ENCODE peak calls at places on chromosomes 5 and 9, in seven cellular contexts. P, J, K, O, L, H and M are unnamed samples.

GRCh38 chr9:37083654-37084053 is 36.7 kb upstream of the ZCCHC7 start:
- DNase-seq in P (no peak), J (no peak), K (peak), O (no peak), L (no peak), H (no peak), M (no peak)

GRCh38 chr9:89477811-89478583 is 19.9 kb downstream of the SEMA4D start:
- DNase-seq in P (no peak), J (no peak), K (peak), O (no peak), L (no peak), H (peak), M (no peak)

GRCh38 chr5:38403407-38403806 is 145.0 kb downstream of the EGFLAM start:
- DNase-seq in P (peak), J (no peak), K (no peak), O (no peak), L (no peak), H (no peak), M (no peak)

GRCh38 chr5:132998553-132998952 is 27.8 kb downstream of the ZCCHC10 start:
- DNase-seq in P (no peak), J (no peak), K (no peak), O (no peak), L (no peak), H (no peak), M (no peak)

GRCh38 chr5:78627766-78628165 is 20.8 kb downstream of the LHFPL2 start:
- DNase-seq in P (peak), J (no peak), K (no peak), O (no peak), L (no peak), H (no peak), M (no peak)

GRCh38 chr9:106707291-106707690 is 155.7 kb upstream of the ZNF462 start:
- DNase-seq in P (no peak), J (no peak), K (no peak), O (no peak), L (no peak), H (no peak), M (no peak)

GRCh38 chr9:127170652-127171051 is 48.2 kb upstream of the ANGPTL2 start:
- DNase-seq in P (no peak), J (no peak), K (no peak), O (no peak), L (no peak), H (peak), M (no peak)

GRCh38 chr5:77876862-77877502 is 100.8 kb upstream of the TBCA start:
- DNase-seq in P (no peak), J (no peak), K (no peak), O (no peak), L (no peak), H (no peak), M (no peak)

GRCh38 chr9:40926404-40927259 is 201.8 kb downstream of the FOXD4L6 start:
- DNase-seq in P (no peak), J (no peak), K (no peak), O (no peak), L (no peak), H (no peak), M (no peak)

GRCh38 chr9:132151118-132151517 is 10.7 kb upstream of the NTNG2 start:
- DNase-seq in P (no peak), J (no peak), K (no peak), O (no peak), L (no peak), H (no peak), M (no peak)

GRCh38 chr5:128407956-128408355 is 130.1 kb downstream of the FBN2 start:
- DNase-seq in P (no peak), J (no peak), K (no peak), O (no peak), L (no peak), H (no peak), M (no peak)

GRCh38 chr9:112891521-112891920 is 845 bp upstream of the SLC46A2 start:
- DNase-seq in P (no peak), J (no peak), K (no peak), O (no peak), L (no peak), H (no peak), M (no peak)

GRCh38 chr9:132125361-132125760 is 36.5 kb upstream of the NTNG2 start:
- DNase-seq in P (no peak), J (no peak), K (no peak), O (no peak), L (no peak), H (no peak), M (no peak)

GRCh38 chr5:123089971-123090640 is 1.1 kb downstream of the PRDM6 start:
- DNase-seq in P (peak), J (no peak), K (no peak), O (peak), L (peak), H (peak), M (no peak)

GRCh38 chr5:154199263-154199662 is 8.7 kb downstream of the GALNT10 start:
- DNase-seq in P (no peak), J (peak), K (no peak), O (no peak), L (no peak), H (no peak), M (no peak)

GRCh38 chr5:157963244-157963643 is 104.3 kb upstream of the CLINT1 start:
- DNase-seq in P (no peak), J (no peak), K (no peak), O (no peak), L (no peak), H (no peak), M (no peak)

GRCh38 chr5:7269591-7270274 is 126.2 kb upstream of the ADCY2 start:
- DNase-seq in P (no peak), J (no peak), K (no peak), O (no peak), L (no peak), H (no peak), M (no peak)
- TF ChIP-seq CTCF in P (no peak), J (no peak), K (no peak), O (no peak), L (no peak), H (no peak), M (no peak)

GRCh38 chr5:175870820-175871447 is 444 bp upstream of the CPLX2 start:
- DNase-seq in P (peak), J (no peak), K (no peak), O (no peak), L (no peak), H (no peak), M (no peak)

GRCh38 chr5:175868348-175868723 is 3.0 kb upstream of the CPLX2 start:
- DNase-seq in P (no peak), J (no peak), K (no peak), O (no peak), L (no peak), H (no peak), M (no peak)

GRCh38 chr5:175866377-175866907 is 4.9 kb upstream of the CPLX2 start:
- DNase-seq in P (no peak), J (peak), K (no peak), O (no peak), L (no peak), H (no peak), M (no peak)

GRCh38 chr5:175868996-175869638 is 2.3 kb upstream of the CPLX2 start:
- DNase-seq in P (no peak), J (no peak), K (no peak), O (no peak), L (no peak), H (no peak), M (no peak)

GRCh38 chr5:175867587-175868347 is 3.6 kb upstream of the CPLX2 start:
- DNase-seq in P (peak), J (peak), K (peak), O (no peak), L (no peak), H (no peak), M (no peak)
- TF ChIP-seq CTCF in P (peak), J (peak), K (peak), O (no peak), L (no peak), H (no peak), M (no peak)

GRCh38 chr5:137344723-137345322 is 154.3 kb downstream of the SPOCK1 start:
- DNase-seq in P (peak), J (peak), K (peak), O (no peak), L (no peak), H (peak), M (no peak)
- TF ChIP-seq CTCF in P (peak), J (peak), K (peak), O (peak), L (peak), H (peak), M (no peak)

DNA sequence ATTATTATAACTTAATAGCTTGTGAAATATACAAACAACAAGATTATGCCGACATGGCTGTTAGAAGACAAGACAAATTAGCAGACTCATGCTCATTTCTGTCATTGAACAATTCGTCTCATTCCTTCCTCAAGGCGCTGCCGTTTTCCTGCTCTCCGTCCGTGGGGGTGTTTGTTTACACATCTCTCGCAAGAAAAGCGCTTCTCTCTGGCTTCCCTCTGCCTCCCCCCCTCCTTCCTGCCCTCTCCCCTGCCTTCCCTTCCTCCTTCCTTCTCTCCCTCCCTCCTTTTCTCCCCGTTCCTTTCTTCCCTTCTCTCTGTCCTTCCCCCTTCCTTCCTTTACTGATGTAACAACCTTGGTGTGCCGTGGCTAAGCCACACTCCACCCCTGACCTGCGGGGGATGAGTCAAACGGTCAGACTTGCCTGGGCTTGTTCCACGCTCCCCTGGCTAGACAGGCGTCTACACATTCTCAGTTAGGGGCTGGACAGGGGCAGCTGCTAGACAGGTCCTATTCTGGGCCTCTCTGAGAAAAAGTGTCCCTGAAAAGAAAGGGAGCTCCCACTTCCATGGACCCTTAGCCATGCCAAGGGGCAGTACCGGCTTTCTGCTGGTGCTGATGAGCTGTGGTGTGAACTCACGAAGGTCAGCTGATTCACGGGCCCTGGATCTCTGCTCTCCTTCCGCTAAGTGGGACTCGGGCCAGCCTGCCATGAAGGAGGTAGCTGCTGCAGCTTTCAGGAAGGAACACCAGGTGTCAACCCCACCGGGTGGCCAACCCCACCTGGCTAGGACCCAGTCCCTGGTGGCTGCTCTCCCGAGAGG is 32.0 kb upstream of the SPTLC1 start:
- DNase-seq in P (peak), J (no peak), K (no peak), O (no peak), L (no peak), H (peak), M (no peak)
- TF ChIP-seq CTCF in P (no peak), J (no peak), K (no peak), O (no peak), L (no peak), H (no peak), M (no peak)

DNA sequence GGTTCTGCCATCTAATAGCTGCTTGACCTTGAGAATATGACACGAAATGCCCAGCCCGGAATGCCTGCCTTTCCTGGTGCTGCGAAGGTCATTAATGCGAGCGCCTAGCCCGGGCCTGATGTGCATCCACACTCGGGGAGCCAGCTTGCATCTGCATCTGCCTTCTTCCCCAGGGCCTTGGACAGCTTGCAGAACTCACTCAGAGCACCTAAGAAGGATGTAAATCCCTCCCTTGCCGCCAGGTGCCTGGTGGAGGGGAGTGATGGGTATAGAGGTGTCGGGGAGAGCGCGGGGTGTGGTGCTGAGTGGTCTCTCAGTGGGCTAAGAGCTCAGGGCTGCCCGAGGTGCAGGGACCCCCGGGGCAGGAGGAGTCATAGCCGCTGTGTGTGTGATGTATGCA is 127.2 kb downstream of the MRPL36 start:
- DNase-seq in P (peak), J (no peak), K (no peak), O (no peak), L (no peak), H (no peak), M (no peak)
- TF ChIP-seq CTCF in P (peak), J (no peak), K (no peak), O (no peak), L (no peak), H (no peak), M (no peak)

GRCh38 chr9:91775708-91776028 is 174.4 kb downstream of the ROR2 start:
- DNase-seq in P (no peak), J (no peak), K (no peak), O (no peak), L (no peak), H (no peak), M (no peak)
- TF ChIP-seq CTCF in P (no peak), J (no peak), K (no peak), O (peak), L (no peak), H (no peak), M (no peak)

DNA sequence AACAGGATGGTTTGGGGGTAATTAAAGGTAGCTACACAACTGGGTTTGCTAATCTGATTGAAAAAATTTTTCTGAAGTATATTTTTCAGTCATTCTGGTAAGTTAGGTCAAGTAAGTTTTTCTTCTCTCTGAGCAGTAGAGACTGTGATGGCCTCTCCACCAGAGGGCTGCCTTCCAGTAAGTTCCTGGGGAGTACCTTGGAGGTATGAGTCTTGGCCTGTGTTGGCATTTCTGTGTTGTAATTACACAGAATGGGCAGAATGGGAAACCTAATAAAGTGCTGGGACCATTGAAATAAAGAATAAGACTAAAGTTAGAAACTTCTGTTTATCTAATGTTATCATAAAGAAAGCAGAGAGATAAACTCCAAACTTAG is 430.8 kb downstream of the ARHGEF28 start:
- DNase-seq in P (peak), J (peak), K (peak), O (no peak), L (no peak), H (no peak), M (no peak)
- TF ChIP-seq CTCF in P (peak), J (peak), K (peak), O (no peak), L (peak), H (no peak), M (no peak)

GRCh38 chr5:160479926-160480325 is 58.3 kb downstream of the PTTG1 start:
- DNase-seq in P (no peak), J (no peak), K (no peak), O (no peak), L (no peak), H (no peak), M (no peak)

GRCh38 chr5:160479220-160479619 is 57.6 kb downstream of the PTTG1 start:
- DNase-seq in P (no peak), J (no peak), K (no peak), O (no peak), L (no peak), H (no peak), M (no peak)

GRCh38 chr5:160475864-160476438 is 54.3 kb downstream of the PTTG1 start:
- DNase-seq in P (no peak), J (peak), K (no peak), O (no peak), L (no peak), H (no peak), M (no peak)

GRCh38 chr5:160480652-160481051 is 59.0 kb downstream of the PTTG1 start:
- DNase-seq in P (no peak), J (peak), K (no peak), O (no peak), L (no peak), H (no peak), M (no peak)

GRCh38 chr5:160477266-160477970 is 55.8 kb downstream of the PTTG1 start:
- DNase-seq in P (no peak), J (peak), K (no peak), O (no peak), L (no peak), H (no peak), M (no peak)
- TF ChIP-seq CTCF in P (no peak), J (no peak), K (no peak), O (no peak), L (no peak), H (no peak), M (no peak)

GRCh38 chr9:8867148-8867547 is 1067.6 kb upstream of the DMAC1 start:
- DNase-seq in P (no peak), J (no peak), K (no peak), O (no peak), L (no peak), H (no peak), M (no peak)

GRCh38 chr9:8868632-8869031 is 1069.1 kb upstream of the DMAC1 start:
- DNase-seq in P (no peak), J (peak), K (no peak), O (no peak), L (no peak), H (no peak), M (no peak)

GRCh38 chr9:8871396-8871795 is 1071.8 kb upstream of the DMAC1 start:
- DNase-seq in P (no peak), J (no peak), K (no peak), O (no peak), L (no peak), H (no peak), M (no peak)

GRCh38 chr9:8871796-8872470 is 1072.4 kb upstream of the DMAC1 start:
- DNase-seq in P (no peak), J (no peak), K (no peak), O (no peak), L (no peak), H (no peak), M (no peak)

DNA sequence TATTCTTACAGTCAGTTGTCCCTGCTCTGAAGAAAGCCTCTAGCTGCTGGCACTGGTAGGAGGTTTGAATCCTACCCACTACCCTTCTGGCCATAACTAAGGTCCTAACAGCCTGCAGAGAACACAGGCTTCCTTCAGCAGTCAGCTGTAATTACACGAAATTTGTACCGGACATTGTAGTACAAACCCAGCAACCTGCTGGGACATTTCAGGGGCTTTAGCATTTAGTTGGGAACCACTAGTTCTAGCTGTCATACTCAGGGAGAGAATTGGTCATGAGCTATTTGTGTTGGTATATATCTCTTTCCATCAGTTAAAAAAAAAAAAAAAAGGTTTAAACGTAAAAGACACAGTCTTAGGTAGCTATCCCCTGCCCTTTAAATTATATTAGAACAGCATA is 1070.2 kb upstream of the DMAC1 start:
- DNase-seq in P (no peak), J (no peak), K (no peak), O (no peak), L (no peak), H (no peak), M (no peak)
- TF ChIP-seq CTCF in P (no peak), J (no peak), K (no peak), O (no peak), L (no peak), H (no peak), M (no peak)